ENCODE peak calls at places on chromosomes 11 and 22, in seven cellular contexts. G is H4; T is naive thymus-derived CD4-positive, alpha-beta T cell; M is OCI-LY7; W is ovary; H is neuronal stem cell; Y is HFFc6. K is an unnamed sample.
A peak's percentile ranks its signal among the peaks of the same experiment; 100 is the strongest.

GRCh38 chr11:76291576-76292526 is 85.5 kb upstream of the WNT11 start:
- DNase-seq in G (no peak), T (no peak), M (no peak), W (no peak), H (no peak), Y (no peak), K (no peak)

GRCh38 chr22:50201191-50202129 is 649 bp downstream of the SELENOO start:
- DNase-seq in G (no peak), T (no peak), M (peak; percentile 35), W (no peak), H (no peak), Y (no peak), K (no peak)

GRCh38 chr22:39017596-39018365 is 3.1 kb upstream of the APOBEC3D start:
- DNase-seq in G (no peak), T (no peak), M (no peak), W (no peak), H (no peak), Y (no peak), K (no peak)

GRCh38 chr11:2892215-2893020 is 6.8 kb upstream of the CDKN1C start:
- DNase-seq in G (no peak), T (peak; percentile 74), M (peak; percentile 71), W (peak; percentile 70), H (peak; percentile 73), Y (peak; percentile 26), K (peak; percentile 59)

GRCh38 chr11:45110562-45110961 is 35.9 kb upstream of the PRDM11 start:
- DNase-seq in G (peak; percentile 70), T (no peak), M (peak; percentile 74), W (peak; percentile 55), H (peak; percentile 81), Y (peak; percentile 68), K (peak; percentile 70)

GRCh38 chr22:17869285-17870096 is 95.2 kb upstream of the BID start:
- DNase-seq in G (no peak), T (no peak), M (no peak), W (no peak), H (no peak), Y (no peak), K (no peak)

GRCh38 chr22:40709752-40710413 is 30.6 kb downstream of the MCHR1 start:
- DNase-seq in G (peak; percentile 30), T (no peak), M (no peak), W (peak; percentile 64), H (no peak), Y (no peak), K (no peak)

GRCh38 chr22:32083814-32084213 is 40.8 kb downstream of the SLC5A1 start:
- DNase-seq in G (no peak), T (no peak), M (no peak), W (no peak), H (no peak), Y (no peak), K (no peak)

GRCh38 chr11:11967669-11968510 is 40.5 kb downstream of the DKK3 start:
- DNase-seq in G (no peak), T (no peak), M (no peak), W (no peak), H (no peak), Y (no peak), K (no peak)

GRCh38 chr11:93481696-93482095 is 61.5 kb downstream of the SMCO4 start:
- DNase-seq in G (no peak), T (no peak), M (no peak), W (no peak), H (no peak), Y (no peak), K (no peak)

GRCh38 chr11:15816270-15816871 is 540.0 kb downstream of the SOX6 start:
- DNase-seq in G (peak; percentile 67), T (no peak), M (no peak), W (peak; percentile 27), H (no peak), Y (peak; percentile 50), K (peak; percentile 95)

K was measured in astrocyte of the spinal cord.